ENCODE peak calls at places on chromosome 1, in six cellular contexts. F is lower lobe of right lung, X is Panc1, R is uterus, N is cardiac muscle cell, E is mammary epithelial cell. J is an unnamed sample. For H3K27me3, the result is how much of the 10 kb centered on the place peaks cover.

GRCh38 chr1:226827458-226827857 is 43.0 kb upstream of the PSEN2 start:
- DNase-seq in N (peak), E (no peak), X (no peak), R (peak), F (peak), J (no peak)

GRCh38 chr1:237756304-237756967 is 134.3 kb downstream of the ZP4 start:
- DNase-seq in R (no peak), F (no peak), N (no peak), X (no peak), E (no peak), J (no peak)

GRCh38 chr1:184110253-184111204 is 59.0 kb downstream of the TSEN15 start:
- DNase-seq in F (no peak), X (no peak), R (no peak), E (no peak), N (no peak), J (no peak)

GRCh38 chr1:55716151-55716550 is 501.0 kb upstream of the USP24 start:
- DNase-seq in E (no peak), X (no peak), R (no peak), F (no peak), N (no peak), J (no peak)

GRCh38 chr1:116008651-116009380 is 32.5 kb downstream of the SLC22A15 start:
- DNase-seq in R (no peak), E (no peak), F (no peak), N (no peak), X (no peak), J (no peak)

GRCh38 chr1:41501581-41501980 is 17.1 kb upstream of the EDN2 start:
- DNase-seq in E (no peak), R (no peak), N (no peak), F (no peak), X (no peak), J (no peak)

GRCh38 chr1:47181955-47182680 is 7.7 kb downstream of the PDZK1IP1 start:
- DNase-seq in F (no peak), R (no peak), E (peak), X (no peak), N (no peak), J (no peak)

GRCh38 chr1:93016171-93016570 is 54.9 kb upstream of the DIPK1A start:
- DNase-seq in N (no peak), R (no peak), E (no peak), X (no peak), F (no peak), J (no peak)

GRCh38 chr1:193270996-193271395 is 84.6 kb upstream of the B3GALT2 start:
- DNase-seq in X (no peak), R (no peak), N (no peak), F (no peak), E (peak), J (no peak)

GRCh38 chr1:201020040-201020591 is 3.4 kb downstream of the KIF21B start:
- DNase-seq in X (no peak), E (no peak), N (no peak), F (no peak), R (no peak), J (peak)

GRCh38 chr1:7002728-7003127 is 217.5 kb downstream of the CAMTA1 start:
- DNase-seq in F (no peak), N (peak), X (no peak), E (no peak), R (no peak), J (no peak)

GRCh38 chr1:235403598-235403997 is 36.4 kb downstream of the TBCE start:
- DNase-seq in R (no peak), E (peak), X (no peak), N (no peak), F (no peak), J (no peak)

GRCh38 chr1:112618114-112618720 is 724 bp downstream of the ST7L start:
- DNase-seq in F (no peak), E (peak), X (no peak), N (no peak), R (no peak), J (no peak)

GRCh38 chr1:5596651-5597050 is 395.6 kb downstream of the NPHP4 start:
- DNase-seq in X (no peak), R (no peak), F (no peak), N (no peak), E (no peak), J (no peak)

GRCh38 chr1:25996966-25997758 is 701 bp downstream of the PAFAH2 start:
- DNase-seq in X (no peak), E (peak), N (no peak), F (no peak), R (peak), J (peak)

GRCh38 chr1:81113688-81114087 is 687.0 kb upstream of the ADGRL2 start:
- DNase-seq in X (no peak), E (peak), N (no peak), R (no peak), F (no peak), J (no peak)

GRCh38 chr1:85566890-85567289 is 13.7 kb upstream of the CCN1 start:
- DNase-seq in R (no peak), X (no peak), E (peak), N (no peak), F (no peak), J (no peak)

GRCh38 chr1:234778215-234779159 is 168.5 kb upstream of the IRF2BP2 start:
- DNase-seq in R (no peak), N (no peak), E (no peak), F (peak), X (no peak), J (no peak)

GRCh38 chr1:10668241-10668761 is 128.1 kb downstream of the CASZ1 start:
- DNase-seq in F (no peak), R (no peak), E (no peak), N (no peak), X (no peak), J (no peak)

GRCh38 chr1:18661404-18662285 is 31.0 kb downstream of the PAX7 start:
- DNase-seq in R (no peak), E (no peak), X (no peak), N (no peak), F (no peak), J (no peak)

GRCh38 chr1:26017606-26018005 is 4.0 kb upstream of the EXTL1 start:
- DNase-seq in N (peak), F (no peak), X (no peak), E (no peak), R (peak), J (no peak)

GRCh38 chr1:5949074-5949760 is 43.0 kb downstream of the NPHP4 start:
- DNase-seq in F (no peak), R (no peak), E (no peak), N (no peak), X (no peak), J (no peak)

GRCh38 chr1:8323706-8324105 is 5.8 kb downstream of the SLC45A1 start:
- DNase-seq in E (no peak), N (no peak), F (no peak), X (no peak), R (no peak), J (no peak)

GRCh38 chr1:98457212-98457611 is 204.3 kb upstream of the SNX7 start:
- DNase-seq in F (no peak), X (no peak), R (no peak), E (no peak), N (no peak), J (no peak)

GRCh38 chr1:30642391-30643120 is 80.8 kb downstream of the MATN1 start:
- DNase-seq in R (no peak), X (no peak), E (no peak), F (no peak), N (no peak), J (no peak)

GRCh38 chr1:10424034-10424433 is 6.2 kb upstream of the CENPS start:
- DNase-seq in F (no peak), N (no peak), X (no peak), R (peak), E (no peak), J (no peak)

GRCh38 chr1:14869197-14869596 is 270.7 kb downstream of the KAZN start:
- DNase-seq in E (no peak), R (no peak), F (no peak), X (no peak), N (no peak), J (no peak)

GRCh38 chr1:26336477-26337205 is 17.3 kb downstream of the CRYBG2 start:
- DNase-seq in F (peak), E (peak), R (no peak), N (peak), X (no peak), J (peak)

DNA sequence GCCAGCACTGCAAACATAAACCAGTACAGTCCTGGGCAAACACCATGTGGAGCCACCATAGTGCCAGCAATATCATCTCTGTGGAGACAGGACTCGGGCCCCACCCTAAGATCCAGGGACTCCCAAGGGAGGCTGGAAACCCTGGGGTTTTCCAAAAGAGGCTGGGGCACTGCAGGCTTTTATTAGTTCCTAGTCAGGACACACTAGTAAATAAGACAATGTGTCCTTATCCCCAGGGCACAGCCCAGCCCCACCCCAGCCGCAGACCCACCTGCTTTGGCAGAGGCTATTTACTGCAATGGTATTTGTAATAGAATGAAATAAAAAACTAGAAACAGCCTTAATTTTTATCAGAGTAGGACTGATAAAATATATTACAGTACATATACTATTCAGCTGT is 486 bp upstream of the GJB3 start:
- DNase-seq in N (no peak), E (peak), R (no peak), X (no peak), F (no peak), J (no peak)
- H3K4me3 ChIP-seq in N (no peak), E (peak), R (no peak), X (no peak), F (no peak), J (no peak)

DNA sequence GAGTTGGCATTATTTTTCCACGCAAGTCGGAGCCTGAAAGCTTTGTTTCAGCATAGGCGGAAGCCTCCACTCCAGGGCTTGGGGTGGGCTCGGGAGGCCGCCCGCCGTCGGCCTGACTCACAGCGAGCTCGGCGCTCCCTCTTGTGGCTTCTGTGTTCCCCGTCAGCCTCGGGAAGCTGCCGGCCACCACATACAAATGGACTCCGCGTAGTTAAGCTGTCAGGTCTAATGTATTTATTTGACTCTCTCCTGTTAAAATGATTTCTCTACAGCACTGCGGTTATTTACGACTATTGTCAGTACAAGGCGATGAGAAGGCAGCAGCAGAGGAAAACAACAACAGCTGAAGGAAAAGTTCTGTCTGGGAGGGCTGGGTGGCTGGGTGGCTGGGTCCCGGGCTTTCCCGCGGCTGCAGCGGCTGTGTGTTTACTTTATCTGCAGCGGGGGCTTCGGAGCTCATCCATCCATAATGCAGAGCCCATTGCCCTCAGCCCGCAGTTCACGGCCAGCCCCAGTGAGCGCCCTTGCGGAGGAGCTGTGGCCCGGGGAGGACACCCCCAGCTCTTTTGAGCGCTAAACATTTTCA is 375.7 kb upstream of the CAMK1G start:
- DNase-seq in N (peak), F (peak), X (no peak), R (peak), E (peak), J (peak)
- H3K27me3 ChIP-seq in N (under half), F (under half), X (under half), R (under half), E (under half), J (under half)

GRCh38 chr1:223355699-223356098 is 8.3 kb downstream of the SUSD4 start:
- DNase-seq in F (no peak), X (no peak), R (no peak), N (no peak), E (peak), J (no peak)

GRCh38 chr1:223363057-223363855 is 720 bp downstream of the SUSD4 start:
- DNase-seq in X (no peak), E (no peak), F (peak), N (peak), R (no peak), J (peak)

GRCh38 chr1:223353939-223354338 is 10.0 kb downstream of the SUSD4 start:
- DNase-seq in E (no peak), N (no peak), F (no peak), X (no peak), R (no peak), J (no peak)

GRCh38 chr1:223363856-223364684 is at the start of gene SUSD4:
- DNase-seq in E (no peak), F (peak), R (no peak), N (peak), X (no peak), J (peak)

DNA sequence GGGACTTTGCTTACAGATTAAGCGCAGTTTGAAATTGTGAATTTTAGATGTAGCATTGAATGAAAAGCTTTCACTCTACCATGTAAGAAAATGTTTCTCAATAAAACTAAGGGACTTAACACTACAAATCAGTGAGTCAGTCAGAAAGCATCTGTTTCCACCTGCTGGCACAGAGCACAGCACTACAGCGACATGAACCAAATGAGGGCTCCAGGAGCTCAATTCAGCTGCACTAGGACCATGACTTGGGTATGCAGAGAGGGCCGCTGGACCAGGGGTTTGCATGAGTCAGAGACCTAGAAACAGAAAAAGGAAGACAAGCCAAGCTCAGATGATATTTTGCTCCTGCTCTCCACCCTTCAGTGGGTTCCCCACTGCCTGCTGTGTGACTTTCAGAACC is 5.2 kb downstream of the SUSD4 start:
- DNase-seq in F (no peak), N (no peak), R (no peak), E (peak), X (no peak), J (no peak)
- TF ChIP-seq CTCF in F (no peak), N (no peak), R (no peak), E (no peak), X (no peak), J (no peak)

DNA sequence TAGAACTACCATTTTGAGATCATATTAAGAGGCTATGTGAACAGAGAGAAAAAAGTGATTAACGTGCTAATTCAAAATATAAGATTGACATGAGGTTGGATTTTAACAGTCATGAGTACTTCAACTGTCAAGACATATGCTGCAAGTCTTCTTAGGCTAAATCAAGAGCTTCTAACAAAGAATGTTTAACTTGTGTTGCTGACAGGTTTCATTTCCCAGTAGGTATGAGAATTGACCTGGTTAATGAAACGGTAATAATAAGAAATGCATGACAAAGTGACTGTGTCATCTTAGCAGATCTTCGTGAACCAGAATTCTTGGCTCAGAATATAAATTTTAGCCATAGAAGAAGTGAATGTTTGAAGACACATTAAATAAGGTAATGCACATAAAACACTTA is 132.6 kb upstream of the PTGFR start:
- DNase-seq in F (no peak), X (no peak), N (no peak), E (no peak), R (no peak), J (no peak)
- H3K4me3 ChIP-seq in F (no peak), X (no peak), N (no peak), E (no peak), R (no peak), J (no peak)

GRCh38 chr1:72280131-72280530 is 2.2 kb downstream of the NEGR1 start:
- DNase-seq in R (no peak), X (no peak), E (no peak), N (no peak), F (no peak), J (no peak)

GRCh38 chr1:72281637-72282270 is 585 bp downstream of the NEGR1 start:
- DNase-seq in F (no peak), X (no peak), E (no peak), R (no peak), N (no peak), J (no peak)

GRCh38 chr1:72281144-72281543 is 1.2 kb downstream of the NEGR1 start:
- DNase-seq in R (no peak), E (no peak), F (no peak), N (no peak), X (no peak), J (no peak)

GRCh38 chr1:72282271-72282656 is at the start of gene NEGR1:
- DNase-seq in X (peak), F (peak), N (peak), E (peak), R (peak), J (peak)

DNA sequence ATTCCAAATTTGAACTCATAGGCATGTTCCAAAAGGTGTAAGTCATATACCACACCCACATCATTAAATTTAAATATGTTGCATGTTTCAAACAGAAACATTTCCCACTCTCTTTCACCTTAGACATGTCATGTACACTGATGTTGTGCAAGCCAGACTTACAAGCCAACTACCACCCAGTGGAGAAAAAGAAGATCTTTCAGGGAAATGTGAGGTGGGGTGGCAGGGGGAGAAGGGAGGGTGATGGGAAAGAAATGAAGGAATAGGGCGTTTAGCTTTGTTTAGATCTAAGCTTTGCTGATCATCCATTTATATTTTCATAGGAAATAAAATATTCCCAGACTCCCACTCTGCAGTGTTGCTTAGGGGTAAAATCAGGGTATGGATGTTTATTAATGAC is 1.6 kb downstream of the NEGR1 start:
- DNase-seq in N (no peak), R (no peak), X (no peak), F (no peak), E (no peak), J (no peak)
- H3K27me3 ChIP-seq in N (under half), R (under half), X (under half), F (under half), E (under half), J (under half)

GRCh38 chr1:156801409-156802121 is 15.1 kb downstream of the SH2D2A start:
- DNase-seq in R (peak), E (no peak), N (peak), F (no peak), X (no peak), J (no peak)
- TF ChIP-seq CTCF in R (peak), E (no peak), N (peak), F (no peak), X (no peak), J (no peak)

GRCh38 chr1:3879099-3879498 is 21.0 kb downstream of the C1orf174 start:
- DNase-seq in N (no peak), R (no peak), F (peak), E (no peak), X (no peak), J (no peak)
- H3K4me3 ChIP-seq in N (no peak), R (no peak), F (no peak), E (no peak), X (no peak), J (no peak)

GRCh38 chr1:175889044-175889443 is 145.6 kb upstream of the TNR start:
- DNase-seq in F (no peak), X (no peak), N (no peak), E (no peak), R (no peak), J (no peak)
- H3K27me3 ChIP-seq in F (under half), X (under half), N (under half), E (under half), R (under half), J (under half)

GRCh38 chr1:38789498-38790169 is 69.9 kb downstream of the RRAGC start:
- DNase-seq in E (no peak), R (no peak), X (no peak), N (peak), F (no peak), J (no peak)
- TF ChIP-seq CTCF in E (no peak), R (no peak), X (no peak), N (no peak), F (no peak), J (no peak)